ENCODE peak calls at places on chromosomes 5 and 9, in seven cellular contexts. B is activated naive CD8-positive, alpha-beta T cell treated with anti-CD3 and anti-CD28 coated beads for 36 hours; P is Karpas-422; M is activated CD4-positive, alpha-beta T cell treated with anti-CD3 and anti-CD28 coated beads for 24 hours; W is NCI-H1092; U is islet precursor cell; Z is lung. F is an unnamed sample.

GRCh38 chr9:131728961-131729360 is 10.9 kb downstream of the RAPGEF1 start:
- DNase-seq in B (peak; percentile 71), P (peak; percentile 70), M (no peak), W (no peak), U (no peak), Z (no peak), F (no peak)

GRCh38 chr9:38036359-38037084 is 32.5 kb downstream of the SHB start:
- DNase-seq in B (no peak), P (no peak), M (no peak), W (no peak), U (no peak), Z (no peak), F (peak; percentile 65)

GRCh38 chr5:3734621-3735020 is 139.0 kb downstream of the IRX1 start:
- DNase-seq in B (no peak), P (no peak), M (no peak), W (no peak), U (no peak), Z (no peak), F (no peak)

GRCh38 chr9:33765411-33765810 is 29.9 kb upstream of the PRSS3 start:
- DNase-seq in B (no peak), P (no peak), M (no peak), W (no peak), U (no peak), Z (no peak), F (no peak)

GRCh38 chr5:103840600-103840999 is 278.0 kb upstream of the NUDT12 start:
- DNase-seq in B (no peak), P (no peak), M (no peak), W (no peak), U (no peak), Z (no peak), F (no peak)

GRCh38 chr9:136401173-136401922 is 1.4 kb upstream of the SNAPC4 start:
- DNase-seq in B (no peak), P (peak; percentile 46), M (no peak), W (no peak), U (no peak), Z (no peak), F (no peak)

GRCh38 chr5:177276886-177277285 is 26.6 kb downstream of the RAB24 start:
- DNase-seq in B (no peak), P (no peak), M (no peak), W (no peak), U (no peak), Z (no peak), F (no peak)

GRCh38 chr5:50564079-50564478 is 102.4 kb upstream of the PARP8 start:
- DNase-seq in B (no peak), P (no peak), M (no peak), W (no peak), U (no peak), Z (no peak), F (no peak)

GRCh38 chr5:96339862-96340261 is 93.2 kb downstream of the PCSK1 start:
- DNase-seq in B (no peak), P (no peak), M (no peak), W (no peak), U (no peak), Z (no peak), F (no peak)

GRCh38 chr5:141734501-141735231 is 52.6 kb upstream of the ARAP3 start:
- DNase-seq in B (no peak), P (peak; percentile 90), M (peak; percentile 22), W (no peak), U (peak; percentile 90), Z (no peak), F (no peak)

F was measured in thoracic aorta.